ENCODE peak calls at places on chromosome 14, in eight cellular contexts. A is NCI-H82; Q is brain microvascular endothelial cell; P is lower lobe of right lung; J is activated CD4-positive, alpha-beta T cell treated with anti-CD3 and anti-CD28 coated beads, Interleukin-2, amount 50 U/mL, for 1 hour; O is fibroblast of the aortic adventitia; U is uterus; I is AG09309. K is an unnamed sample.

GRCh38 chr14:97705976-97706375 is 908.8 kb downstream of the VRK1 start:
- DNase-seq in Q (no peak), I (no peak), A (no peak), P (no peak), O (no peak), J (no peak), U (no peak), K (no peak)

GRCh38 chr14:99244299-99244959 is 27.6 kb downstream of the BCL11B start:
- DNase-seq in A (no peak), I (no peak), J (no peak), O (no peak), P (no peak), Q (no peak), U (no peak), K (no peak)

GRCh38 chr14:74551903-74552371 is 58.4 kb downstream of the ISCA2 start:
- DNase-seq in A (no peak), I (no peak), U (no peak), P (no peak), O (no peak), Q (no peak), J (no peak), K (no peak)

GRCh38 chr14:65167072-65167645 is 64.8 kb upstream of the MAX start:
- DNase-seq in P (no peak), O (peak), Q (no peak), A (no peak), I (no peak), U (no peak), J (no peak), K (no peak)

GRCh38 chr14:49863483-49864262 is 11.1 kb upstream of the NEMF start:
- DNase-seq in I (no peak), J (no peak), U (no peak), P (no peak), Q (no peak), A (peak), O (peak), K (no peak)

GRCh38 chr14:66401447-66402095 is 84.6 kb upstream of the CCDC196 start:
- DNase-seq in U (no peak), A (peak), O (peak), Q (peak), I (no peak), P (no peak), J (no peak), K (no peak)

GRCh38 chr14:73237219-73237785 is at the start of gene PAPLN:
- DNase-seq in Q (no peak), I (no peak), O (no peak), U (no peak), P (no peak), A (peak), J (no peak), K (no peak)

GRCh38 chr14:87380054-87380453 is 612.9 kb downstream of the GALC start:
- DNase-seq in A (no peak), Q (no peak), P (no peak), U (no peak), I (no peak), J (no peak), O (no peak), K (no peak)

GRCh38 chr14:87483651-87484260 is 509.2 kb downstream of the GALC start:
- DNase-seq in U (no peak), I (no peak), Q (peak), O (peak), P (no peak), A (no peak), J (no peak), K (peak)

GRCh38 chr14:75427482-75428229 is at the start of gene JDP2:
- DNase-seq in A (peak), P (peak), I (peak), O (peak), Q (peak), U (peak), J (peak), K (no peak)

K was measured in skeletal muscle cell.